ENCODE peak calls at places on chromosomes 6 and 20, in nine cellular contexts. N is spleen, E is sciatic nerve, H is trophoblast cell, U is memory B cell, M is HS-27A, T is lung, V is SJSA1, Z is ecto neural progenitor cell. I is an unnamed sample.

GRCh38 chr6:71408966-71409723 is 120.5 kb downstream of the OGFRL1 start:
- DNase-seq in N (no peak), E (no peak), H (no peak), U (no peak), M (no peak), T (no peak), V (no peak), Z (no peak), I (no peak)

GRCh38 chr6:159279790-159280277 is 110.6 kb downstream of the FNDC1 start:
- DNase-seq in N (no peak), E (no peak), H (peak), U (no peak), M (peak), T (no peak), V (peak), Z (no peak), I (no peak)

GRCh38 chr6:44511126-44511525 is 123.6 kb downstream of the CDC5L start:
- DNase-seq in N (no peak), E (no peak), H (no peak), U (no peak), M (no peak), T (no peak), V (no peak), Z (no peak), I (no peak)

GRCh38 chr20:54680872-54681297 is 205.5 kb downstream of the DOK5 start:
- DNase-seq in N (no peak), E (no peak), H (peak), U (no peak), M (no peak), T (no peak), V (peak), Z (peak), I (peak)

GRCh38 chr20:32678948-32679347 is 5.2 kb upstream of the C20orf203 start:
- DNase-seq in N (no peak), E (no peak), H (no peak), U (no peak), M (no peak), T (no peak), V (no peak), Z (no peak), I (no peak)

GRCh38 chr6:113416166-113416565 is 441.0 kb upstream of the MARCKS start:
- DNase-seq in N (no peak), E (no peak), H (no peak), U (no peak), M (peak), T (no peak), V (no peak), Z (no peak), I (no peak)

GRCh38 chr6:115997990-115998585 is 62.6 kb downstream of the FRK start:
- DNase-seq in N (no peak), E (no peak), H (no peak), U (no peak), M (no peak), T (no peak), V (no peak), Z (no peak), I (no peak)

GRCh38 chr6:16548121-16548520 is 213.1 kb downstream of the ATXN1 start:
- DNase-seq in N (no peak), E (no peak), H (no peak), U (no peak), M (no peak), T (no peak), V (no peak), Z (no peak), I (no peak)

GRCh38 chr6:157410088-157410487 is 29.1 kb downstream of the ZDHHC14 start:
- DNase-seq in N (no peak), E (no peak), H (no peak), U (no peak), M (no peak), T (no peak), V (peak), Z (no peak), I (no peak)

GRCh38 chr6:15389759-15390723 is 144.2 kb downstream of the JARID2 start:
- DNase-seq in N (no peak), E (no peak), H (peak), U (peak), M (peak), T (no peak), V (peak), Z (peak), I (peak)

GRCh38 chr6:110063864-110064263 is 85.8 kb downstream of the GPR6 start:
- DNase-seq in N (no peak), E (no peak), H (no peak), U (no peak), M (no peak), T (no peak), V (no peak), Z (no peak), I (no peak)

GRCh38 chr20:21322921-21323321 is 19.8 kb downstream of the XRN2 start:
- DNase-seq in N (no peak), E (no peak), H (no peak), U (no peak), M (no peak), T (no peak), V (peak), Z (no peak), I (no peak)

GRCh38 chr20:37336369-37337207 is 9.4 kb upstream of the SRC start:
- DNase-seq in N (peak), E (no peak), H (peak), U (peak), M (no peak), T (peak), V (no peak), Z (peak), I (no peak)

GRCh38 chr6:98469146-98469545 is 365.2 kb upstream of the POU3F2 start:
- DNase-seq in N (no peak), E (no peak), H (no peak), U (no peak), M (no peak), T (no peak), V (no peak), Z (no peak), I (no peak)

GRCh38 chr20:43541214-43541613 is 17.6 kb upstream of the SGK2 start:
- DNase-seq in N (no peak), E (no peak), H (peak), U (no peak), M (no peak), T (no peak), V (no peak), Z (no peak), I (no peak)

GRCh38 chr6:42783177-42783875 is 1.5 kb downstream of the BICRAL start:
- DNase-seq in N (peak), E (peak), H (peak), U (peak), M (peak), T (peak), V (peak), Z (peak), I (peak)

GRCh38 chr6:14917101-14917500 is 328.8 kb upstream of the JARID2 start:
- DNase-seq in N (no peak), E (no peak), H (peak), U (no peak), M (no peak), T (no peak), V (no peak), Z (no peak), I (no peak)

GRCh38 chr6:7108196-7108963 is 619 bp downstream of the RREB1 start:
- DNase-seq in N (peak), E (peak), H (peak), U (no peak), M (no peak), T (peak), V (peak), Z (peak), I (peak)

GRCh38 chr20:50039706-50040431 is 57.1 kb downstream of the SNAI1 start:
- DNase-seq in N (no peak), E (no peak), H (peak), U (no peak), M (no peak), T (no peak), V (no peak), Z (no peak), I (no peak)

GRCh38 chr20:21739161-21739560 is 33.7 kb downstream of the PAX1 start:
- DNase-seq in N (no peak), E (no peak), H (peak), U (no peak), M (no peak), T (no peak), V (no peak), Z (no peak), I (no peak)

GRCh38 chr20:55386686-55387085 is 618.6 kb downstream of the CBLN4 start:
- DNase-seq in N (no peak), E (no peak), H (no peak), U (no peak), M (no peak), T (no peak), V (no peak), Z (no peak), I (no peak)

GRCh38 chr20:6471110-6471647 is 296.3 kb upstream of the BMP2 start:
- DNase-seq in N (no peak), E (no peak), H (no peak), U (no peak), M (no peak), T (no peak), V (no peak), Z (no peak), I (no peak)

GRCh38 chr6:37668251-37668650 is 29.4 kb downstream of the MDGA1 start:
- DNase-seq in N (no peak), E (no peak), H (no peak), U (no peak), M (no peak), T (no peak), V (peak), Z (no peak), I (no peak)

GRCh38 chr20:32080783-32081182 is 28.7 kb upstream of the TM9SF4 start:
- DNase-seq in N (no peak), E (no peak), H (no peak), U (no peak), M (no peak), T (no peak), V (no peak), Z (no peak), I (no peak)

GRCh38 chr6:149834513-149835481 is 29.4 kb downstream of the LRP11 start:
- DNase-seq in N (no peak), E (peak), H (peak), U (peak), M (no peak), T (peak), V (peak), Z (peak), I (peak)

GRCh38 chr6:111841822-111842221 is 31.4 kb downstream of the FYN start:
- DNase-seq in N (peak), E (peak), H (no peak), U (no peak), M (peak), T (no peak), V (peak), Z (no peak), I (no peak)

GRCh38 chr6:44851176-44851575 is 463.7 kb downstream of the CDC5L start:
- DNase-seq in N (no peak), E (no peak), H (no peak), U (no peak), M (no peak), T (no peak), V (no peak), Z (no peak), I (no peak)

GRCh38 chr6:166908812-166909211 is 47.5 kb downstream of the RNASET2 start:
- DNase-seq in N (no peak), E (no peak), H (no peak), U (no peak), M (no peak), T (no peak), V (no peak), Z (no peak), I (no peak)

GRCh38 chr6:33124525-33124901 is 48.7 kb downstream of the HLA-DPB1 start:
- DNase-seq in N (no peak), E (no peak), H (no peak), U (no peak), M (no peak), T (no peak), V (no peak), Z (no peak), I (no peak)

GRCh38 chr6:40960784-40961430 is 78.1 kb downstream of the UNC5CL start:
- DNase-seq in N (no peak), E (no peak), H (no peak), U (no peak), M (no peak), T (no peak), V (no peak), Z (no peak), I (no peak)

GRCh38 chr20:24651171-24651972 is 181.9 kb downstream of the SYNDIG1 start:
- DNase-seq in N (peak), E (no peak), H (peak), U (no peak), M (peak), T (no peak), V (peak), Z (no peak), I (no peak)

GRCh38 chr6:117677553-117678131 is 2.4 kb downstream of the NUS1 start:
- DNase-seq in N (no peak), E (no peak), H (peak), U (no peak), M (no peak), T (no peak), V (no peak), Z (no peak), I (no peak)

GRCh38 chr20:43058077-43058476 is 131.6 kb downstream of the PTPRT start:
- DNase-seq in N (no peak), E (no peak), H (no peak), U (no peak), M (no peak), T (no peak), V (no peak), Z (no peak), I (no peak)

GRCh38 chr6:41336824-41337223 is 1.4 kb downstream of the NCR2 start:
- DNase-seq in N (no peak), E (no peak), H (no peak), U (no peak), M (no peak), T (no peak), V (no peak), Z (no peak), I (no peak)

GRCh38 chr20:53215166-53215565 is 243.0 kb downstream of the TSHZ2 start:
- DNase-seq in N (no peak), E (no peak), H (peak), U (no peak), M (no peak), T (no peak), V (no peak), Z (no peak), I (no peak)

I was measured in HEK293T.